ENCODE peak calls at places on chromosomes 2 and 18, in nine cellular contexts. C, O, K, Q, E, N, L, Y and H are unnamed samples.
A peak's percentile ranks its signal among the peaks of the same experiment; 100 is the strongest.

GRCh38 chr18:75240433-75240832 is 29.8 kb downstream of the TSHZ1 start:
- DNase-seq in Y (no peak), E (no peak), N (no peak), O (no peak), K (no peak), C (no peak), L (no peak), Q (no peak), H (no peak)

GRCh38 chr2:237628482-237629187 is 1.2 kb downstream of the LRRFIP1 start:
- DNase-seq in Q (no peak), E (no peak), K (no peak), C (no peak), O (no peak), N (no peak), L (no peak), Y (no peak), H (no peak)

GRCh38 chr2:138059967-138060635 is 95.8 kb downstream of the HNMT start:
- DNase-seq in E (no peak), C (peak; percentile 97), Y (peak; percentile 35), L (no peak), N (peak; percentile 3), Q (peak; percentile 57), K (no peak), O (no peak), H (no peak)

GRCh38 chr2:230687498-230687897 is 25.1 kb upstream of the CAB39 start:
- DNase-seq in K (no peak), E (no peak), N (no peak), O (no peak), L (no peak), Y (no peak), C (peak; percentile 58), Q (peak; percentile 49), H (no peak)

GRCh38 chr2:207813942-207814341 is 44.2 kb upstream of the FZD5 start:
- DNase-seq in L (peak; percentile 66), O (no peak), Y (no peak), E (no peak), N (no peak), K (no peak), C (no peak), Q (no peak), H (no peak)

GRCh38 chr2:157032019-157032418 is 225.5 kb upstream of the GALNT5 start:
- DNase-seq in E (no peak), N (no peak), K (no peak), Y (peak; percentile 88), C (peak; percentile 94), O (no peak), Q (peak; percentile 94), L (no peak), H (no peak)

GRCh38 chr2:157246212-157247067 is 11.1 kb upstream of the GALNT5 start:
- DNase-seq in N (no peak), L (peak; percentile 75), C (peak; percentile 98), Y (peak; percentile 54), Q (peak; percentile 92), K (peak; percentile 50), E (no peak), O (no peak), H (no peak)

GRCh38 chr2:206443735-206444527 is 599 bp downstream of the ADAM23 start:
- DNase-seq in N (no peak), C (no peak), L (peak; percentile 51), O (peak; percentile 26), Q (peak; percentile 13), Y (no peak), K (peak; percentile 41), E (no peak), H (no peak)

GRCh38 chr2:84886791-84887190 is 5.9 kb upstream of the TRABD2A start:
- DNase-seq in N (no peak), Y (no peak), K (no peak), Q (no peak), L (peak; percentile 12), C (no peak), O (no peak), E (no peak), H (no peak)

GRCh38 chr2:191571163-191571769 is 106.7 kb upstream of the NABP1 start:
- DNase-seq in N (no peak), O (no peak), C (peak; percentile 60), K (no peak), L (no peak), Y (no peak), Q (peak; percentile 70), E (no peak), H (no peak)

GRCh38 chr2:105610444-105611327 is 134.0 kb upstream of the NCK2 start:
- DNase-seq in O (no peak), L (no peak), Q (no peak), K (no peak), N (no peak), C (no peak), E (no peak), Y (no peak), H (no peak)

GRCh38 chr2:96344011-96344410 is 8.4 kb downstream of the NCAPH start:
- DNase-seq in Y (no peak), O (no peak), L (no peak), Q (peak; percentile 43), E (no peak), N (no peak), K (peak; percentile 67), C (no peak), H (no peak)

GRCh38 chr2:235960011-235960715 is 208.0 kb downstream of the GBX2 start:
- DNase-seq in C (no peak), Q (no peak), O (no peak), E (no peak), K (no peak), Y (no peak), L (no peak), N (no peak), H (no peak)

GRCh38 chr2:60550151-60550983 is 3.1 kb downstream of the BCL11A start:
- DNase-seq in E (peak; percentile 66), Y (no peak), Q (peak; percentile 90), O (peak; percentile 53), K (peak; percentile 77), N (no peak), C (peak; percentile 84), L (peak; percentile 84), H (peak; percentile 81)

GRCh38 chr2:979286-979928 is 28.8 kb downstream of the SNTG2 start:
- DNase-seq in C (no peak), N (no peak), E (no peak), K (no peak), Y (no peak), O (no peak), Q (no peak), L (no peak), H (no peak)

GRCh38 chr2:118750959-118751565 is 96.4 kb downstream of the EN1 start:
- DNase-seq in E (no peak), Q (peak; percentile 48), K (no peak), L (no peak), O (no peak), N (no peak), Y (no peak), C (peak; percentile 70), H (no peak)

DNA sequence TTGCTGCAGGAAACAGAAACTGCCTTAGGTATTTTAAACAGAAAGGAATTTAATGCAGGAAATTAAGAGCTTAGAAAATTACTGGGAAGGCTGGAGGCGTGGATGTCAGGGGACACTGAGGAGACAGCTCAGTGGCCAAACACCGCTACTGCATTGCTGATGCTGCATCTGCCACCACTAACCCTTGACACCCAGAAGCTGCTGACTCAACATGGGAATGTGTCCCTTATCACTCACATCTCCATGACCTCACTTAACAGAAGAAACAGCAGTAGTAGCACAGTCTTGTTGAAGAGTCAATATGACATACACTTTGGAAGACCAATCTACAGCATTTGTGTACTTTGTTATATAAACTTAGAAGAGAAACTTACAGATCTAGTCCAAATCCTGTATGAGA is 906.1 kb downstream of the SLC4A3 start:
- DNase-seq in C (peak; percentile 66), E (no peak), Y (no peak), K (no peak), L (peak; percentile 53), O (no peak), N (no peak), Q (no peak), H (no peak)
- TF ChIP-seq CTCF in C (peak; percentile 34), E (no peak), Y (peak; percentile 23), K (no peak), L (peak; percentile 59), O (no peak), N (no peak), Q (peak; percentile 31), H (no peak)

GRCh38 chr2:188976545-188977268 is 2.5 kb downstream of the COL3A1 start:
- DNase-seq in Q (peak; percentile 54), K (no peak), E (no peak), L (no peak), Y (no peak), N (no peak), O (no peak), C (peak; percentile 47), H (no peak)
- TF ChIP-seq CTCF in Q (peak; percentile 49), K (no peak), E (no peak), L (no peak), Y (no peak), N (peak; percentile 44), O (peak; percentile 59), C (peak; percentile 84), H (no peak)

GRCh38 chr18:21242141-21243040 is at the start of gene GREB1L:
- DNase-seq in E (no peak), C (peak; percentile 53), L (peak; percentile 74), K (peak; percentile 55), N (no peak), Y (no peak), Q (peak; percentile 42), O (peak; percentile 71), H (peak; percentile 59)
- TF ChIP-seq CTCF in E (no peak), C (peak; percentile 65), L (peak; percentile 57), K (no peak), N (peak; percentile 32), Y (peak; percentile 22), Q (peak; percentile 17), O (peak; percentile 22), H (no peak)

GRCh38 chr2:211434773-211435172 is 878.4 kb downstream of the CPS1 start:
- DNase-seq in L (no peak), N (no peak), C (peak; percentile 9), E (no peak), K (no peak), Y (no peak), O (no peak), Q (no peak), H (no peak)
- TF ChIP-seq CTCF in L (no peak), N (no peak), C (no peak), E (no peak), K (no peak), Y (no peak), O (no peak), Q (no peak), H (no peak)

GRCh38 chr2:134790487-134790886 is 47.9 kb upstream of the ACMSD start:
- DNase-seq in C (no peak), Y (no peak), N (no peak), O (no peak), E (no peak), Q (no peak), K (no peak), L (no peak), H (no peak)
- TF ChIP-seq CTCF in C (peak; percentile 41), Y (peak; percentile 2), N (no peak), O (peak; percentile 38), E (no peak), Q (no peak), K (no peak), L (peak; percentile 55), H (no peak)